ENCODE peak calls at places on chromosomes 3 and 15, in five cellular contexts. J, P, A, S and L are unnamed samples.

GRCh38 chr3:52286777-52287110 is 884 bp upstream of the GLYCTK start:
- DNase-seq in J (no peak), P (no peak), A (no peak), S (no peak), L (peak; percentile 77)

GRCh38 chr3:157460253-157460652 is 23.6 kb downstream of the PTX3 start:
- DNase-seq in J (no peak), P (no peak), A (no peak), S (no peak), L (no peak)

GRCh38 chr3:59327324-59327939 is 277.6 kb upstream of the CFAP20DC start:
- DNase-seq in J (peak; percentile 77), P (no peak), A (peak; percentile 47), S (no peak), L (peak; percentile 20)

GRCh38 chr3:114499986-114500385 is 206.2 kb downstream of the TIGIT start:
- DNase-seq in J (no peak), P (peak; percentile 42), A (no peak), S (no peak), L (peak; percentile 38)

GRCh38 chr15:64461577-64462162 is 1.3 kb downstream of the ZNF609 start:
- DNase-seq in J (no peak), P (peak; percentile 62), A (no peak), S (peak; percentile 23), L (no peak)

GRCh38 chr3:127043731-127044510 is 61.0 kb downstream of the PLXNA1 start:
- DNase-seq in J (no peak), P (no peak), A (no peak), S (no peak), L (no peak)

GRCh38 chr15:63192604-63193206 is 3.3 kb downstream of the RAB8B start:
- DNase-seq in J (no peak), P (no peak), A (no peak), S (no peak), L (no peak)

GRCh38 chr3:8318002-8318649 is 183.5 kb upstream of the LMCD1 start:
- DNase-seq in J (peak; percentile 40), P (no peak), A (peak; percentile 7), S (no peak), L (no peak)

GRCh38 chr15:99264125-99264524 is 12.8 kb downstream of the LRRC28 start:
- DNase-seq in J (no peak), P (no peak), A (no peak), S (no peak), L (peak; percentile 72)

GRCh38 chr3:64008017-64008416 is 15.3 kb downstream of the PSMD6 start:
- DNase-seq in J (no peak), P (no peak), A (no peak), S (no peak), L (no peak)

GRCh38 chr15:67157779-67158366 is 92.5 kb downstream of the SMAD3 start:
- DNase-seq in J (no peak), P (no peak), A (no peak), S (no peak), L (no peak)

GRCh38 chr3:43162573-43163084 is 56.8 kb upstream of the POMGNT2 start:
- DNase-seq in J (no peak), P (no peak), A (no peak), S (no peak), L (no peak)

GRCh38 chr15:93048759-93049161 is 40.3 kb downstream of the RGMA start:
- DNase-seq in J (no peak), P (no peak), A (no peak), S (no peak), L (peak; percentile 49)

GRCh38 chr3:59480486-59480995 is 430.7 kb upstream of the CFAP20DC start:
- DNase-seq in J (no peak), P (no peak), A (peak; percentile 23), S (no peak), L (peak; percentile 75)

GRCh38 chr3:31544634-31545033 is 11.9 kb downstream of the STT3B start:
- DNase-seq in J (no peak), P (peak; percentile 56), A (no peak), S (no peak), L (peak; percentile 51)

GRCh38 chr3:186515115-186515514 is 29.1 kb downstream of the CRYGS start:
- DNase-seq in J (no peak), P (no peak), A (no peak), S (no peak), L (no peak)

GRCh38 chr15:57861039-57861638 is 154.6 kb downstream of the POLR2M start:
- DNase-seq in J (peak; percentile 7), P (peak; percentile 75), A (peak; percentile 39), S (peak; percentile 13), L (peak; percentile 75)

GRCh38 chr3:128413003-128413370 is 53.7 kb downstream of the DNAJB8 start:
- DNase-seq in J (no peak), P (no peak), A (no peak), S (no peak), L (no peak)

GRCh38 chr3:76949462-76949861 is 90.4 kb upstream of the ROBO2 start:
- DNase-seq in J (no peak), P (no peak), A (no peak), S (no peak), L (no peak)

GRCh38 chr15:59116771-59117170 is 11.8 kb downstream of the CCNB2 start:
- DNase-seq in J (no peak), P (no peak), A (no peak), S (no peak), L (no peak)

GRCh38 chr3:175020101-175020500 is 161.0 kb downstream of the NAALADL2 start:
- DNase-seq in J (no peak), P (no peak), A (no peak), S (no peak), L (no peak)

GRCh38 chr3:169497567-169498257 is 165.8 kb downstream of the MECOM start:
- DNase-seq in J (peak; percentile 21), P (no peak), A (no peak), S (no peak), L (peak; percentile 71)

GRCh38 chr3:114929971-114930732 is 216.9 kb downstream of the ZBTB20 start:
- DNase-seq in J (no peak), P (no peak), A (no peak), S (no peak), L (peak; percentile 16)

GRCh38 chr3:140206196-140207040 is 271.4 kb downstream of the CLSTN2 start:
- DNase-seq in J (no peak), P (peak; percentile 2), A (no peak), S (no peak), L (peak; percentile 53)

GRCh38 chr3:47427866-47428265 is 47.0 kb downstream of the PTPN23 start:
- DNase-seq in J (no peak), P (no peak), A (no peak), S (no peak), L (no peak)